ENCODE peak calls at places on chromosome 11, in seven cellular contexts. X is HCT116, B is GM12878, V is K562, K is T47D, W is H1, U is HepG2. F is an unnamed sample.

GRCh38 chr11:120391297-120391696 is 55.1 kb downstream of the ARHGEF12 start:
- DNase-seq in U (peak), B (no peak), K (no peak), V (no peak), W (no peak), X (no peak), F (no peak)

GRCh38 chr11:87878373-87878779 is 296.9 kb downstream of the RAB38 start:
- DNase-seq in W (no peak), B (no peak), X (peak), V (peak), U (peak), K (peak), F (no peak)

GRCh38 chr11:28448186-28448585 is 340.0 kb downstream of the METTL15 start:
- DNase-seq in W (no peak), V (no peak), U (no peak), X (no peak), B (no peak), K (peak), F (no peak)

GRCh38 chr11:83852775-83853442 is 566.7 kb upstream of the CCDC90B start:
- DNase-seq in X (no peak), B (no peak), K (no peak), W (no peak), U (peak), V (no peak), F (no peak)

GRCh38 chr11:36619502-36619901 is 21.5 kb upstream of the RAG2 start:
- DNase-seq in W (no peak), K (no peak), V (peak), X (no peak), B (no peak), U (no peak), F (peak)

GRCh38 chr11:5324197-5324596 is at the start of gene OR51B2:
- DNase-seq in W (no peak), U (no peak), V (no peak), K (no peak), X (no peak), B (no peak), F (no peak)

GRCh38 chr11:995752-996420 is 40.6 kb downstream of the MUC6 start:
- DNase-seq in W (no peak), U (no peak), X (no peak), K (peak), V (peak), B (peak), F (no peak)

GRCh38 chr11:68857037-68857586 is 15.4 kb upstream of the CPT1A start:
- DNase-seq in X (no peak), W (no peak), V (no peak), B (no peak), K (no peak), U (no peak), F (no peak)

GRCh38 chr11:5071815-5072214 is 2.4 kb downstream of the OR52E1 start:
- DNase-seq in B (no peak), K (no peak), X (no peak), U (no peak), W (no peak), V (no peak), F (no peak)

GRCh38 chr11:104997288-104997687 is 25.7 kb downstream of the CASP5 start:
- DNase-seq in K (peak), X (no peak), V (no peak), W (no peak), B (no peak), U (no peak), F (no peak)
- TF ChIP-seq JUND in K (no peak), X (no peak), V (no peak), W (no peak), B (no peak), U (no peak), F (no peak)

DNA sequence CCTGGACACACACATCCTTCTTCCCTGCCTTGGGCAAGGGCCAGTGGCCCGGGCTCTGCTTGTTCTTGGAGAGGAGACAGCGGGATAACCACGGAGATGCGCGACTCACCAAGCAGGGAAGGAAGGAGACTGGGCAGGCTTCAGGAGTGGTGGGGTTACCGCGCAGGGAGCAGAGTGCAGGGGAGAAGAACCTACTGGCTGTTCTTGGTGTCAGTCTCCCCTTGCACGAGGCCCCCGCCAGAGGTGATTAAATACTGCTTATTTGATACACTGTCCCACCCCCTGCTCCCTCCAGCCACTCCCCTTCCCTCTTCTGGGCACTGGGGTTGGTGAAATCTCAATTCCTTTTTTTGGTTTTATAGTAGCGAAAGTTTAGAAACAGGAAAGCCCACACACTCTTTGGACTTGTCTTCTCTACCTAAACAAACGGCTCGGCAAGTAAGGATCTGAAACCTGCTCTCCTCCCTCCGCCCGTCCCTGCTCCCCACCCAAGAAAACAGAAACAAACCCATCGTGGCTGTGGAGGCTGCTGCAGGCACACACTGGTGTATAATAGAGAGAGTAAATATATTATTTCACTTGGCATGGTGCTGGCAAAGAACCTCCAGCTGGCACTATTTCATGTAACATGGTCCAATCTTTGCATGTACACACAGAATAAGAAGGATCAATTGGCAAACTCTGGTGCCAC is 10.8 kb downstream of the LARGE2 start:
- DNase-seq in X (no peak), V (no peak), B (no peak), W (no peak), K (no peak), U (no peak), F (no peak)
- TF ChIP-seq JUND in X (no peak), V (no peak), B (no peak), W (no peak), K (no peak), U (no peak), F (no peak)

DNA sequence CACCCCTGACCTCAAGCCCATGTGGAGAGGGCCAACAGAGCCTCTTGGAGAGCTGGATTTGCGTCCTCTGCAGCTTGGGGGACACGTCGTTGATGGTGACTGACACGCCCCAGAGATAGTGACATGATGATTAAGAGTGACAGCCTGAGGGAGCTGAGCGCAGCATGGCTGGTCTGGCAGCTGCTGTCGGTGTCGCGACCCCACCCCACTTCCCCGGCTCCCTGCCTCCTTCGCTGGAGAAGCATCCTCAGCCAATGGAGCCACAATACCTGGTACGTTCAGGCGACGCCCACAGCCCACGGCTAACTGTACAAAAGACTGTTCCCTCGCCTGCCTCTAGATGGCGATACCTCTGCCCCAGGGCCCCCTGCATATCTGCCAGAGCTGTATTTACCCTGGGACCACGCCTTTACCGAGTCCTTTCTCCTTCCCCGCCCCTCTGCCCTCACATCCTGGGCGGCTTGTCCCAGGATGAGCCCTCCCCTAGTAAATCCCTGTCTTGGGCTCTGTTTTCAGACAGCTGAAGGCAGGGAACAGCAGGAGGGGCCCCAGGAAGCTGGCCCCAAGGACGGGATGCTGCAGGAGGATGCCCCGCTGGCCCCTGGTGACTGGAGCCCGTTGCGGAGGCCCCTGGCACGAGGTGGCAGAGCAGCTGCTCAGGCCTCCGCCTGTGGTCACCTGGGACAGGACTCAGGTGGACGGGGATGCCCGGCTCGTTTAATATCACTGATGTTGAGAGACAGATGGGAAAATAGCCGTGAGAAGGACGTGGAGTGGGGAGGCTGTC is 90.6 kb downstream of the RPS6KA4 start:
- DNase-seq in V (peak), B (peak), K (peak), X (peak), W (peak), U (peak), F (peak)
- TF ChIP-seq JUND in V (no peak), B (no peak), K (no peak), X (no peak), W (no peak), U (no peak), F (no peak)

GRCh38 chr11:70630068-70630467 is 231.7 kb downstream of the CTTN start:
- DNase-seq in U (no peak), W (no peak), V (no peak), X (no peak), K (no peak), B (no peak), F (no peak)

GRCh38 chr11:70628176-70628860 is 230.0 kb downstream of the CTTN start:
- DNase-seq in X (no peak), B (no peak), U (no peak), V (no peak), W (no peak), K (no peak), F (no peak)

GRCh38 chr11:70630816-70631623 is 232.7 kb downstream of the CTTN start:
- DNase-seq in V (no peak), U (no peak), W (no peak), X (no peak), B (no peak), K (no peak), F (no peak)

GRCh38 chr11:70627219-70627618 is 228.9 kb downstream of the CTTN start:
- DNase-seq in U (peak), K (no peak), B (no peak), X (no peak), V (no peak), W (no peak), F (no peak)

DNA sequence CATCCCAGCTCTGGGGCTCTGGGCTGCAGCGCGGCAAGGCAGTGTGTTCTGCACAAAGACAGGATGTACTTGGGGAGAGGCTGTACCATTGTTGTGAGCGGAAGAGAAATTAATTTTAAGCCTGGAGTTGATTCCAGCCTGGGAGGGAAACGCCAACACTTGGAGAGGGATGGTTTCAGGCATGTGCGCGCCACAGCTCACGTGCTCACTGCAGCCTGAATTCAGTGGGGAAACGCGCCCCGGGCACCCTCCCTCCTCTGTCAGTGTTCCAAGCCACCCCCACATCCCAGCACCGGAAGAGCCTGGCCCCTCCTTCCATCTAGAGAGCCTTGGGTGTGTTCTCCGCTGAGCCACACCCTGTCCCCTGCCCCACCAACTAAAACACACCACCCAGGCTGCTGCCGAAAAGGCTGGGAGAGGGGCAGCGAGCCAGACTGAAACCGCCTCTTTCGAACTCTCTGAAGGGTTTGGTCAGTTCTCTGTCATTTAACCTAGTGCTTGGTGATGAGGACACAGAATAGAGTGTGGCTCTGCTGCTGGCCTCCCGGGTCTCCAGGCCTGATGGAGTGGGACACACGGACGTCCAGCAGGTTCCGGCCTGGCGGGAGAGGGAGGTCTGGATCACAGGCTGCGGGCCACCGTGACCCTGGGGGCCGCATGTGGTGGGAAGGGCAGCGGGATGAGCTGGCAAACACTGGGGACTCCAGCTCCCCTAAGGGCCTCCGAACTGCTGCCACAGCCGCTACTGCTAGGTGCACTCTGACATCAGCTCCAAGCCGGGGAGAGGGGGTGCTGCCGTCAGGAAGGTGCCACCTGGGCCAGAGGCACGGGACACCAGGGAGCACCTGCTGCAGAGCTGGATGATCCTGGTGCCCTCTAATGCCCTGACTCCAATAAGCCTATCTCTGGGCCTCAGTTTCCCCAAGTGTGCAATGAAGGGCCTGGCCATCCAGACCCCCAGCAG is 230.8 kb downstream of the CTTN start:
- DNase-seq in K (no peak), U (no peak), V (peak), X (no peak), B (no peak), W (no peak), F (peak)
- TF ChIP-seq JUND in K (no peak), U (no peak), V (no peak), X (no peak), B (no peak), W (no peak), F (no peak)

DNA sequence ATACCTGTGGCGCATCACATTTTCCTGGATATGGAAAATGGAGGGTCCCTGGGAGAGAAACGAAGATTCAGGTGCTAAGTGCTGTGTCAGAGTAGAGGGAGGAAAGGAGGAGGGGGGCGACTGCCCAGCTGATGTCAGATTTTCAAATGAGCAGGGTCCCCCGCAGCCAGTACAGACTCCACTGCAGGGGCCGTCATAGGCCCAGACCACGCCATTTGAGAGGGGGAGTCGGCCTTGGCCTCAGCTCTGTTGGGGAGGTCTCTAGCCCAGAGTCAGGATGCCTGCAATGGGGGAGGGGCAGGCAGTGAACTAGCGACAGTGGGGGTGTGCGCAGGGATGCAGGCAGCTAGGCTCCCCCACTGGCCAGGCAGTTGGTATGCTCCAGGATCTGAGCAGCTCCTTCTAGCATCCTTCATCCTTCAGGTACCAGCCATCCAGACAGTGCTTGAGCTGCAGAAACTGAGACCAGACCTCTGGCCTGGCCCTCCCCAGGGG is at the start of the genes BSCL2 and GNG3:
- DNase-seq in W (peak), B (no peak), V (peak), X (no peak), U (no peak), K (no peak), F (peak)
- TF ChIP-seq JUND in W (peak), B (no peak), V (no peak), X (no peak), U (no peak), K (no peak), F (no peak)

DNA sequence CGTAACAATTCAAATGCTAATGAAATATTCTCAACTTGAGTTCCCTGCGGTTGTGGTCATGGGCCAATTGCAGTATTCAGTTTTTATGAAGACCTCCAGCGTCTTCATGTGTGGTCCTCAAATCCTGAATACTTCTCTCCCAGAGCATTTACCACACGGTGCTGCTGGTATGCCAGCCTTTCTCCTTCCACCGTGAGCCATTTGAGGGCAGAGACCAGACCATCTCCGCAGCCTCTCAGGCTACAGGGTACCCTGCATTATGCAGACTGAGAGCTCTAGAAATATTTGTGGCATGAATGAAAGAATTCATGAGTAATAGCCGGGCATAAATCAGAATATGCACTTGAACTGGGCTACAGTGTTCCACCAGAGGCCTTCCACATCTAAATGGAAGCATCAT is 289.7 kb downstream of the ST3GAL4 start:
- DNase-seq in V (no peak), B (no peak), K (no peak), W (no peak), U (no peak), X (no peak), F (no peak)
- TF ChIP-seq JUND in V (no peak), B (no peak), K (no peak), W (no peak), U (no peak), X (no peak), F (no peak)

DNA sequence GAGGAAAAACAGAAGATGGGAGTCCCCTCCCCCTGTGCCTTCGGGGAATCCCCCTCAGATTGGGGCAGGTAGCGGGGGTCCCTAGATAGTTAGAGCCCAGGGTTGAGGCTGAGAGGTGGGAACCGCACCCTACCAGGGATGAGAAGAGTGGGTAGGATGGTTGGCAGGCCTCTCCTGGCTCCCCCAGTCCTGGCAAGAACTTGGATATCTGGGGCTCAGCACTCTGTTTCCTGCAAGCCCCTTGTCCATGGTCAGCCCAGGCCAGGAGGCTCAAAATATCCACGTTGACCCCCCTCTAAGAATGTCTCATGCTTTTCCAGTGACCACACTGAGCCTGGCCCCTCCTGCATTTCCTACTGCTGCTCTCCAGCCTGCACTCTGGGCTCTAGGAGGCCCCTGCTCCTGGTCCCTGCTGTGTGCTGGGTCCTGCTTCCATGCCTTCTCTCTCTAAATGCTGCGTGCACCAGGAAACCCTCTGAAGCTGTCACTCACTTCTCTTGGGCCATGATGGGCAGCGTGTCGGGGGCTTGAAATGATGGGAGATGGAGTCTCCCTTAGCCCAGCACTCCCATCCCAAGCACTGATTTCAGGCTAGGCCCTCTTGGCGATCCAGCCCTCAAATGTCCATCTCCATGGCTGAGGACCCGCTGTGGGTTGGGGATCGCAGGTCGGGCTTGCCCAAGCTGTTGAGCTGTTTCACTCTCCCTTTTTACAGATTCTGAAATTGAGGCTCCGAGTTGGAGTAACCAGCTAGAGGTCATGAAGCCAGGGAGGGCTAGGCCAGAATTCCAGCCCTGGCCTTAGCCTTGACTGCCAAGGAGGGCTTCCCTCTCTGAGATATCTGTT is 2.0 kb downstream of the MAP3K11 start:
- DNase-seq in W (no peak), U (no peak), X (no peak), V (no peak), K (no peak), B (no peak), F (no peak)
- TF ChIP-seq JUND in W (no peak), U (no peak), X (no peak), V (no peak), K (no peak), B (no peak), F (no peak)

GRCh38 chr11:15745266-15745665 is 611.1 kb downstream of the SOX6 start:
- DNase-seq in U (no peak), X (no peak), K (no peak), B (no peak), W (no peak), V (no peak), F (no peak)
- TF ChIP-seq JUND in U (no peak), X (no peak), K (no peak), B (no peak), W (no peak), V (no peak), F (no peak)

GRCh38 chr11:78419327-78419726 is 1.7 kb upstream of the GAB2 start:
- DNase-seq in V (no peak), U (no peak), W (no peak), K (no peak), B (no peak), X (no peak), F (no peak)
- TF ChIP-seq JUND in V (no peak), U (no peak), W (no peak), K (no peak), B (no peak), X (no peak), F (no peak)

F was measured in SK-N-SH.